ENCODE peak calls at places on chromosomes 5 and 9, in nine cellular contexts. One of them, this sample, is unnamed.

GRCh38 chr9:38240051-38240450 is 152.5 kb upstream of the ALDH1B1 start:
- DNase-seq in PC-3: no peak
- DNase-seq in H1: no peak
- DNase-seq in effector memory CD4-positive, alpha-beta T cell: no peak
- DNase-seq in body of pancreas: no peak
- DNase-seq in heart right ventricle: no peak
- DNase-seq in IMR-90: no peak
- DNase-seq in fibroblast of lung: no peak
- DNase-seq in spleen: no peak
- DNase-seq in this sample: no peak

GRCh38 chr5:51678335-51678734 is 295.1 kb downstream of the ISL1 start:
- DNase-seq in effector memory CD4-positive, alpha-beta T cell: no peak
- DNase-seq in H1: no peak
- DNase-seq in PC-3: no peak
- DNase-seq in heart right ventricle: no peak
- DNase-seq in spleen: no peak
- DNase-seq in fibroblast of lung: no peak
- DNase-seq in IMR-90: no peak
- DNase-seq in body of pancreas: no peak
- DNase-seq in this sample: no peak

GRCh38 chr9:69370430-69370829 is 45.4 kb downstream of the ENTREP1 start:
- DNase-seq in spleen: no peak
- DNase-seq in heart right ventricle: no peak
- DNase-seq in IMR-90: no peak
- DNase-seq in PC-3: peak; percentile 61
- DNase-seq in fibroblast of lung: peak; percentile 57
- DNase-seq in effector memory CD4-positive, alpha-beta T cell: no peak
- DNase-seq in H1: no peak
- DNase-seq in body of pancreas: no peak
- DNase-seq in this sample: no peak

GRCh38 chr9:88056876-88057275 is 81.4 kb downstream of the SPATA31C2 start:
- DNase-seq in heart right ventricle: no peak
- DNase-seq in spleen: no peak
- DNase-seq in IMR-90: peak; percentile 58
- DNase-seq in body of pancreas: no peak
- DNase-seq in H1: no peak
- DNase-seq in effector memory CD4-positive, alpha-beta T cell: no peak
- DNase-seq in fibroblast of lung: peak; percentile 74
- DNase-seq in PC-3: peak; percentile 62
- DNase-seq in this sample: no peak

GRCh38 chr9:17528859-17529258 is 50.0 kb upstream of the SH3GL2 start:
- DNase-seq in body of pancreas: no peak
- DNase-seq in effector memory CD4-positive, alpha-beta T cell: no peak
- DNase-seq in IMR-90: peak; percentile 10
- DNase-seq in spleen: no peak
- DNase-seq in heart right ventricle: no peak
- DNase-seq in fibroblast of lung: no peak
- DNase-seq in PC-3: peak; percentile 42
- DNase-seq in H1: no peak
- DNase-seq in this sample: no peak

GRCh38 chr9:32906213-32906612 is 95.2 kb downstream of the APTX start:
- DNase-seq in spleen: no peak
- DNase-seq in body of pancreas: no peak
- DNase-seq in H1: no peak
- DNase-seq in PC-3: no peak
- DNase-seq in heart right ventricle: no peak
- DNase-seq in fibroblast of lung: no peak
- DNase-seq in IMR-90: no peak
- DNase-seq in effector memory CD4-positive, alpha-beta T cell: no peak
- DNase-seq in this sample: no peak

GRCh38 chr5:156361451-156362109 is 34.6 kb downstream of the SGCD start:
- DNase-seq in H1: no peak
- DNase-seq in spleen: no peak
- DNase-seq in effector memory CD4-positive, alpha-beta T cell: no peak
- DNase-seq in body of pancreas: no peak
- DNase-seq in PC-3: no peak
- DNase-seq in fibroblast of lung: peak; percentile 39
- DNase-seq in IMR-90: peak; percentile 88
- DNase-seq in heart right ventricle: no peak
- DNase-seq in this sample: no peak

GRCh38 chr5:179256229-179257189 is 88.8 kb downstream of the ADAMTS2 start:
- DNase-seq in IMR-90: no peak
- DNase-seq in body of pancreas: no peak
- DNase-seq in heart right ventricle: no peak
- DNase-seq in fibroblast of lung: no peak
- DNase-seq in PC-3: no peak
- DNase-seq in spleen: peak; percentile 70
- DNase-seq in effector memory CD4-positive, alpha-beta T cell: no peak
- DNase-seq in H1: no peak
- DNase-seq in this sample: no peak

GRCh38 chr5:98923961-98924360 is 4.8 kb downstream of the CHD1 start:
- DNase-seq in H1: no peak
- DNase-seq in spleen: no peak
- DNase-seq in heart right ventricle: no peak
- DNase-seq in effector memory CD4-positive, alpha-beta T cell: no peak
- DNase-seq in IMR-90: no peak
- DNase-seq in body of pancreas: no peak
- DNase-seq in PC-3: no peak
- DNase-seq in fibroblast of lung: no peak
- DNase-seq in this sample: no peak

GRCh38 chr9:113593682-113594281 is 130.3 kb downstream of the RGS3 start:
- DNase-seq in fibroblast of lung: peak; percentile 98
- DNase-seq in IMR-90: peak; percentile 98
- DNase-seq in effector memory CD4-positive, alpha-beta T cell: no peak
- DNase-seq in spleen: peak; percentile 88
- DNase-seq in body of pancreas: peak; percentile 94
- DNase-seq in PC-3: peak; percentile 52
- DNase-seq in heart right ventricle: peak; percentile 97
- DNase-seq in H1: peak; percentile 94
- DNase-seq in this sample: no peak

GRCh38 chr9:77616191-77616590 is 31.9 kb downstream of the GNA14 start:
- DNase-seq in body of pancreas: no peak
- DNase-seq in heart right ventricle: no peak
- DNase-seq in IMR-90: no peak
- DNase-seq in effector memory CD4-positive, alpha-beta T cell: no peak
- DNase-seq in fibroblast of lung: no peak
- DNase-seq in spleen: no peak
- DNase-seq in H1: no peak
- DNase-seq in PC-3: no peak
- DNase-seq in this sample: no peak

GRCh38 chr5:40945111-40945510 is 35.8 kb downstream of the C7 start:
- DNase-seq in body of pancreas: no peak
- DNase-seq in PC-3: no peak
- DNase-seq in effector memory CD4-positive, alpha-beta T cell: no peak
- DNase-seq in spleen: no peak
- DNase-seq in IMR-90: no peak
- DNase-seq in H1: no peak
- DNase-seq in fibroblast of lung: no peak
- DNase-seq in heart right ventricle: no peak
- DNase-seq in this sample: no peak

GRCh38 chr5:129245489-129245888 is 150.9 kb downstream of the ISOC1 start:
- DNase-seq in heart right ventricle: no peak
- DNase-seq in spleen: no peak
- DNase-seq in effector memory CD4-positive, alpha-beta T cell: no peak
- DNase-seq in fibroblast of lung: peak; percentile 6
- DNase-seq in IMR-90: no peak
- DNase-seq in PC-3: no peak
- DNase-seq in body of pancreas: no peak
- DNase-seq in H1: no peak
- DNase-seq in this sample: no peak

GRCh38 chr5:10364186-10364689 is 10.7 kb downstream of the MARCHF6 start:
- DNase-seq in spleen: no peak
- DNase-seq in effector memory CD4-positive, alpha-beta T cell: no peak
- DNase-seq in heart right ventricle: no peak
- DNase-seq in fibroblast of lung: no peak
- DNase-seq in PC-3: peak; percentile 80
- DNase-seq in H1: no peak
- DNase-seq in IMR-90: no peak
- DNase-seq in body of pancreas: no peak
- DNase-seq in this sample: peak; percentile 44

GRCh38 chr9:70131296-70131695 is 87.6 kb downstream of the MAMDC2 start:
- DNase-seq in IMR-90: no peak
- DNase-seq in H1: no peak
- DNase-seq in heart right ventricle: no peak
- DNase-seq in fibroblast of lung: no peak
- DNase-seq in body of pancreas: no peak
- DNase-seq in effector memory CD4-positive, alpha-beta T cell: no peak
- DNase-seq in spleen: no peak
- DNase-seq in PC-3: no peak
- DNase-seq in this sample: no peak

GRCh38 chr5:122415481-122416120 is 103.6 kb downstream of the SNCAIP start:
- DNase-seq in fibroblast of lung: peak; percentile 62
- DNase-seq in spleen: no peak
- DNase-seq in body of pancreas: peak; percentile 45
- DNase-seq in heart right ventricle: peak; percentile 39
- DNase-seq in effector memory CD4-positive, alpha-beta T cell: no peak
- DNase-seq in H1: peak; percentile 54
- DNase-seq in IMR-90: peak; percentile 80
- DNase-seq in PC-3: peak; percentile 61
- DNase-seq in this sample: peak; percentile 53

GRCh38 chr9:81112638-81113037 is 576.7 kb downstream of the TLE1 start:
- DNase-seq in effector memory CD4-positive, alpha-beta T cell: no peak
- DNase-seq in heart right ventricle: no peak
- DNase-seq in PC-3: no peak
- DNase-seq in body of pancreas: no peak
- DNase-seq in IMR-90: no peak
- DNase-seq in spleen: no peak
- DNase-seq in H1: no peak
- DNase-seq in fibroblast of lung: no peak
- DNase-seq in this sample: no peak

GRCh38 chr9:121299125-121299466 is 31.1 kb downstream of the GSN start:
- DNase-seq in spleen: no peak
- DNase-seq in effector memory CD4-positive, alpha-beta T cell: no peak
- DNase-seq in fibroblast of lung: no peak
- DNase-seq in PC-3: no peak
- DNase-seq in heart right ventricle: peak; percentile 42
- DNase-seq in IMR-90: no peak
- DNase-seq in body of pancreas: peak; percentile 42
- DNase-seq in H1: no peak
- DNase-seq in this sample: no peak

GRCh38 chr9:121298689-121299112 is 30.7 kb downstream of the GSN start:
- DNase-seq in heart right ventricle: peak; percentile 88
- DNase-seq in effector memory CD4-positive, alpha-beta T cell: no peak
- DNase-seq in body of pancreas: no peak
- DNase-seq in IMR-90: no peak
- DNase-seq in H1: no peak
- DNase-seq in PC-3: no peak
- DNase-seq in spleen: no peak
- DNase-seq in fibroblast of lung: no peak
- DNase-seq in this sample: no peak

GRCh38 chr9:121297414-121297813 is 29.5 kb downstream of the GSN start:
- DNase-seq in spleen: no peak
- DNase-seq in H1: no peak
- DNase-seq in PC-3: no peak
- DNase-seq in fibroblast of lung: no peak
- DNase-seq in effector memory CD4-positive, alpha-beta T cell: no peak
- DNase-seq in heart right ventricle: no peak
- DNase-seq in body of pancreas: no peak
- DNase-seq in IMR-90: no peak
- DNase-seq in this sample: no peak

GRCh38 chr9:121299467-121300282 is 31.7 kb downstream of the GSN start:
- DNase-seq in H1: no peak
- DNase-seq in spleen: peak; percentile 87
- DNase-seq in heart right ventricle: peak; percentile 89
- DNase-seq in body of pancreas: peak; percentile 57
- DNase-seq in IMR-90: no peak
- DNase-seq in effector memory CD4-positive, alpha-beta T cell: no peak
- DNase-seq in fibroblast of lung: no peak
- DNase-seq in PC-3: no peak
- DNase-seq in this sample: peak; percentile 56

DNA sequence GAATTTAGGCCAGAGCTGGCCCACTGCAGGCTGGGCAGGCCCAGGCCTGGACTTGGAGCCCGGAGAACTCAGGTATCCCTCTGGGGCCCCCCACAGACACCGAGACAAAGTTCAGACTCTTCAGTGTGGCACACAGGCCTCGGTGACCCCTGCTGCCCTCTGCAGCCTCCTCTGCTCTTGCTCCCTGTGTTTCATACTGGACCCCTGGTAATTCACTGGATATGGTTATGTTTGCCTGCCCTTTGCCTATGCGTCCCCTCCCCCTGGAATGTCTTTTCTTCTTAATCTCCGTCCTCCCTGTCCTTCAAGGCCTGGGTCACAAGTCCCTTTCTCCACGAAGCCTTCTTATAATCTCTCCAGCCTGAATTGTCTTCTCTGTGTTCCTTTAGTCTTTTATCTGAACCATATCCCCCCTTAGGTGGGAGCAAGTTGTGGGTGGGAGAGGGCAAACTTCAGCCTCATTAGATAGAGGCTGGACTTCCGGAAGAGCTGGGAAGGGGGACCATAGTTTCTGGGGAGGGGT is 30.1 kb downstream of the GSN start:
- DNase-seq in heart right ventricle: no peak
- DNase-seq in fibroblast of lung: no peak
- DNase-seq in H1: no peak
- DNase-seq in IMR-90: no peak
- DNase-seq in PC-3: no peak
- DNase-seq in spleen: no peak
- DNase-seq in effector memory CD4-positive, alpha-beta T cell: no peak
- DNase-seq in body of pancreas: no peak
- DNase-seq in this sample: no peak
- H3K4me1 ChIP-seq in heart right ventricle: peaks cover 95% of the 10 kb centered on the region
- H3K4me1 ChIP-seq in fibroblast of lung: peaks cover 11% of the 10 kb centered on the region
- H3K4me1 ChIP-seq in H1: peaks cover 20% of the 10 kb centered on the region
- H3K4me1 ChIP-seq in IMR-90: peaks cover 15% of the 10 kb centered on the region
- H3K4me1 ChIP-seq in PC-3: peaks cover 8% of the 10 kb centered on the region
- H3K4me1 ChIP-seq in spleen: peaks cover 37% of the 10 kb centered on the region
- H3K4me1 ChIP-seq in effector memory CD4-positive, alpha-beta T cell: no peaks in the 10 kb centered on the region
- H3K4me1 ChIP-seq in body of pancreas: peaks cover 13% of the 10 kb centered on the region
- H3K4me1 ChIP-seq in this sample: no peaks in the 10 kb centered on the region

GRCh38 chr5:5363045-5363444 is 59.4 kb upstream of the ICE1 start:
- DNase-seq in spleen: no peak
- DNase-seq in effector memory CD4-positive, alpha-beta T cell: no peak
- DNase-seq in IMR-90: no peak
- DNase-seq in heart right ventricle: no peak
- DNase-seq in H1: no peak
- DNase-seq in fibroblast of lung: peak; percentile 15
- DNase-seq in PC-3: peak; percentile 43
- DNase-seq in body of pancreas: no peak
- DNase-seq in this sample: no peak
- H3K4me1 ChIP-seq in spleen: peaks cover under 1% of the 10 kb centered on the region
- H3K4me1 ChIP-seq in effector memory CD4-positive, alpha-beta T cell: no peaks in the 10 kb centered on the region
- H3K4me1 ChIP-seq in IMR-90: no peaks in the 10 kb centered on the region
- H3K4me1 ChIP-seq in heart right ventricle: no peaks in the 10 kb centered on the region
- H3K4me1 ChIP-seq in H1: no peaks in the 10 kb centered on the region
- H3K4me1 ChIP-seq in fibroblast of lung: no peaks in the 10 kb centered on the region
- H3K4me1 ChIP-seq in PC-3: peaks cover 12% of the 10 kb centered on the region
- H3K4me1 ChIP-seq in body of pancreas: no peaks in the 10 kb centered on the region
- H3K4me1 ChIP-seq in this sample: no peaks in the 10 kb centered on the region

GRCh38 chr5:177367981-177368960 is 10.5 kb downstream of the RGS14 start:
- DNase-seq in PC-3: no peak
- DNase-seq in heart right ventricle: no peak
- DNase-seq in body of pancreas: peak; percentile 58
- DNase-seq in spleen: no peak
- DNase-seq in fibroblast of lung: no peak
- DNase-seq in effector memory CD4-positive, alpha-beta T cell: no peak
- DNase-seq in IMR-90: no peak
- DNase-seq in H1: no peak
- DNase-seq in this sample: peak; percentile 78
- H3K4me1 ChIP-seq in PC-3: peaks cover 16% of the 10 kb centered on the region
- H3K4me1 ChIP-seq in heart right ventricle: peaks cover 18% of the 10 kb centered on the region
- H3K4me1 ChIP-seq in body of pancreas: peaks cover 72% of the 10 kb centered on the region
- H3K4me1 ChIP-seq in spleen: peaks cover 68% of the 10 kb centered on the region
- H3K4me1 ChIP-seq in fibroblast of lung: peaks cover 5% of the 10 kb centered on the region
- H3K4me1 ChIP-seq in effector memory CD4-positive, alpha-beta T cell: peaks cover 51% of the 10 kb centered on the region
- H3K4me1 ChIP-seq in IMR-90: peaks cover 11% of the 10 kb centered on the region
- H3K4me1 ChIP-seq in H1: peaks cover 32% of the 10 kb centered on the region
- H3K4me1 ChIP-seq in this sample: peaks cover 5% of the 10 kb centered on the region

GRCh38 chr9:124290053-124290581 is 32.4 kb downstream of the NEK6 start:
- DNase-seq in H1: no peak
- DNase-seq in fibroblast of lung: no peak
- DNase-seq in PC-3: no peak
- DNase-seq in body of pancreas: peak; percentile 60
- DNase-seq in heart right ventricle: no peak
- DNase-seq in effector memory CD4-positive, alpha-beta T cell: no peak
- DNase-seq in spleen: peak; percentile 84
- DNase-seq in IMR-90: no peak
- DNase-seq in this sample: no peak
- H3K4me1 ChIP-seq in H1: peaks cover 13% of the 10 kb centered on the region
- H3K4me1 ChIP-seq in fibroblast of lung: peaks cover 65% of the 10 kb centered on the region
- H3K4me1 ChIP-seq in PC-3: peaks cover 8% of the 10 kb centered on the region
- H3K4me1 ChIP-seq in body of pancreas: peaks cover 43% of the 10 kb centered on the region
- H3K4me1 ChIP-seq in heart right ventricle: peaks cover 62% of the 10 kb centered on the region
- H3K4me1 ChIP-seq in effector memory CD4-positive, alpha-beta T cell: peaks cover 23% of the 10 kb centered on the region
- H3K4me1 ChIP-seq in spleen: peaks cover 84% of the 10 kb centered on the region
- H3K4me1 ChIP-seq in IMR-90: peaks cover 68% of the 10 kb centered on the region
- H3K4me1 ChIP-seq in this sample: peaks cover 8% of the 10 kb centered on the region